ENCODE peak calls at places on chromosomes 6 and 20, in four cellular contexts. A is C1 segment of cervical spinal cord, W is heart left ventricle, T is NCI-H2081 treated with DMSO at 0.1 percent for 48 hours. U is an unnamed sample.

GRCh38 chr6:31663961-31664789 is 622 bp downstream of the GPANK1 start:
- DNase-seq in A (no peak), W (peak; percentile 63), T (no peak), U (no peak)

GRCh38 chr6:170160628-170161611 is 130.0 kb downstream of the DLL1 start:
- DNase-seq in A (no peak), W (no peak), T (no peak), U (no peak)

GRCh38 chr6:133817460-133818047 is 71.4 kb upstream of the TCF21 start:
- DNase-seq in A (no peak), W (no peak), T (no peak), U (no peak)

GRCh38 chr6:126600258-126600916 is 260.5 kb downstream of the CENPW start:
- DNase-seq in A (no peak), W (no peak), T (no peak), U (no peak)

GRCh38 chr6:44085219-44085618 is 42.0 kb downstream of the MRPL14 start:
- DNase-seq in A (no peak), W (no peak), T (no peak), U (no peak)

GRCh38 chr20:50911716-50912115 is 19.5 kb downstream of the ADNP start:
- DNase-seq in A (no peak), W (no peak), T (no peak), U (no peak)

GRCh38 chr6:122376246-122376645 is 23.2 kb upstream of the HSF2 start:
- DNase-seq in A (no peak), W (no peak), T (no peak), U (no peak)

GRCh38 chr6:53349209-53349693 is 501 bp upstream of the ELOVL5 start:
- DNase-seq in A (no peak), W (no peak), T (no peak), U (no peak)

GRCh38 chr6:103783344-103783743 is 1076.4 kb downstream of the HACE1 start:
- DNase-seq in A (no peak), W (no peak), T (no peak), U (peak; percentile 23)

GRCh38 chr6:139392834-139393233 is 18.4 kb upstream of the CITED2 start:
- DNase-seq in A (no peak), W (no peak), T (no peak), U (no peak)

GRCh38 chr6:125623085-125623484 is 126.3 kb upstream of the HEY2 start:
- DNase-seq in A (no peak), W (no peak), T (no peak), U (no peak)

GRCh38 chr6:21942910-21943309 is 349.4 kb downstream of the SOX4 start:
- DNase-seq in A (no peak), W (no peak), T (no peak), U (no peak)

GRCh38 chr6:38259736-38260135 is 380.0 kb downstream of the BTBD9 start:
- DNase-seq in A (no peak), W (no peak), T (no peak), U (no peak)

GRCh38 chr6:109790131-109790530 is 99.0 kb downstream of the FIG4 start:
- DNase-seq in A (no peak), W (no peak), T (no peak), U (no peak)

GRCh38 chr20:51811514-51811913 is 9.2 kb upstream of the SALL4 start:
- DNase-seq in A (no peak), W (no peak), T (no peak), U (no peak)

GRCh38 chr6:13568970-13569369 is 5.4 kb upstream of the SIRT5 start:
- DNase-seq in A (no peak), W (no peak), T (no peak), U (no peak)

GRCh38 chr6:2249126-2249525 is 3.7 kb upstream of the GMDS start:
- DNase-seq in A (no peak), W (no peak), T (no peak), U (no peak)

GRCh38 chr6:4133941-4134838 is 1.2 kb downstream of the ECI2 start:
- DNase-seq in A (no peak), W (no peak), T (no peak), U (no peak)

GRCh38 chr20:34293119-34293518 is 10.0 kb downstream of the AHCY start:
- DNase-seq in A (no peak), W (no peak), T (no peak), U (no peak)

U was measured in left ventricle myocardium superior.